ENCODE peak calls at places on chromosomes 12 and 14, in eight cellular contexts. O is mammary epithelial cell, I is WERI-Rb-1, M is pancreas, R is GM23338, W is cardiac muscle cell, J is breast epithelium, U is adrenal gland. X is an unnamed sample.
A peak's percentile ranks its signal among the peaks of the same experiment; 100 is the strongest.

GRCh38 chr12:121175383-121176119 is 34.4 kb upstream of the P2RX4 start:
- DNase-seq in U (peak; percentile 63), M (no peak), W (no peak), J (no peak), R (no peak), I (no peak), O (no peak), X (no peak)

GRCh38 chr12:124222368-124223245 is 72.3 kb upstream of the RFLNA start:
- DNase-seq in R (no peak), U (no peak), O (no peak), I (no peak), W (no peak), J (no peak), M (no peak), X (no peak)

GRCh38 chr14:75141062-75141461 is 14.2 kb upstream of the NEK9 start:
- DNase-seq in M (no peak), U (no peak), J (no peak), I (no peak), R (no peak), W (no peak), O (no peak), X (no peak)

GRCh38 chr12:20798561-20798960 is 11.9 kb upstream of the SLCO1B3 start:
- DNase-seq in I (no peak), O (no peak), M (no peak), W (peak; percentile 28), J (no peak), R (peak; percentile 63), U (no peak), X (no peak)

GRCh38 chr12:56581418-56582145 is 48.5 kb downstream of the BAZ2A start:
- DNase-seq in U (peak; percentile 25), M (no peak), W (no peak), I (no peak), O (peak; percentile 81), J (no peak), R (no peak), X (no peak)

GRCh38 chr14:104925941-104926609 is 1.4 kb downstream of the PLD4 start:
- DNase-seq in W (no peak), U (no peak), M (peak; percentile 46), J (no peak), O (no peak), R (no peak), I (no peak), X (no peak)

GRCh38 chr12:56839489-56840442 is 76.6 kb downstream of the HSD17B6 start:
- DNase-seq in U (peak; percentile 63), M (no peak), R (peak; percentile 87), O (peak; percentile 56), I (peak; percentile 57), J (no peak), W (peak; percentile 67), X (peak; percentile 6)

GRCh38 chr14:38255408-38255672 is 553 bp downstream of the CLEC14A start:
- DNase-seq in M (peak; percentile 63), R (peak; percentile 74), W (no peak), O (no peak), J (no peak), I (no peak), U (no peak), X (peak; percentile 5)

GRCh38 chr12:41289461-41289860 is 101.3 kb downstream of the PDZRN4 start:
- DNase-seq in U (no peak), W (no peak), M (no peak), I (no peak), J (no peak), O (no peak), R (no peak), X (no peak)

GRCh38 chr12:41288188-41288811 is 100.2 kb downstream of the PDZRN4 start:
- DNase-seq in R (no peak), M (no peak), O (no peak), U (no peak), W (no peak), J (no peak), I (no peak), X (no peak)

GRCh38 chr12:41287500-41287899 is 99.4 kb downstream of the PDZRN4 start:
- DNase-seq in I (no peak), O (no peak), U (no peak), R (no peak), M (no peak), J (no peak), W (no peak), X (no peak)

GRCh38 chr12:41286426-41286825 is 98.3 kb downstream of the PDZRN4 start:
- DNase-seq in I (no peak), O (no peak), W (peak; percentile 34), J (no peak), R (no peak), M (no peak), U (no peak), X (no peak)
- H3K4me3 ChIP-seq in I (no peak overlapping the region), O (no peak overlapping the region), W (no peak overlapping the region), J (no peak overlapping the region), R (no peak overlapping the region), M (no peak overlapping the region), U (no peak overlapping the region), X (no peak overlapping the region)

GRCh38 chr12:78115889-78116288 is 285.2 kb downstream of the NAV3 start:
- DNase-seq in J (no peak), O (no peak), R (no peak), M (no peak), U (no peak), W (no peak), I (no peak), X (no peak)

GRCh38 chr12:78119351-78119918 is 288.7 kb downstream of the NAV3 start:
- DNase-seq in W (no peak), O (no peak), R (no peak), J (no peak), M (no peak), I (no peak), U (no peak), X (no peak)

GRCh38 chr12:78118486-78118885 is 287.8 kb downstream of the NAV3 start:
- DNase-seq in J (no peak), I (no peak), U (no peak), M (no peak), O (no peak), R (no peak), W (no peak), X (no peak)

GRCh38 chr12:78120866-78121590 is 290.3 kb downstream of the NAV3 start:
- DNase-seq in W (no peak), J (no peak), U (peak; percentile 57), I (no peak), R (no peak), O (no peak), M (no peak), X (no peak)

GRCh38 chr12:78118036-78118435 is 287.3 kb downstream of the NAV3 start:
- DNase-seq in J (no peak), R (peak; percentile 73), M (no peak), I (peak; percentile 56), O (no peak), U (no peak), W (peak; percentile 8), X (no peak)
- TF ChIP-seq CTCF in J (no peak), R (peak; percentile 63), M (no peak), I (peak; percentile 60), O (no peak), U (no peak), W (no peak), X (peak; percentile 38)

GRCh38 chr14:92898732-92899131 is 24.2 kb upstream of the CHGA start:
- DNase-seq in I (no peak), M (no peak), W (no peak), O (no peak), J (no peak), U (no peak), R (no peak), X (peak; percentile 30)
- H3K27me3 ChIP-seq in I (no peaks in the 10 kb centered on the region), M (no peaks in the 10 kb centered on the region), W (peaks cover 21% of the 10 kb centered on the region), O (no peaks in the 10 kb centered on the region), J (no peaks in the 10 kb centered on the region), U (peaks cover 7% of the 10 kb centered on the region), R (peaks cover 3% of the 10 kb centered on the region), X (no peaks in the 10 kb centered on the region)

GRCh38 chr12:75947171-75947723 is 84.3 kb downstream of the PHLDA1 start:
- DNase-seq in M (no peak), I (no peak), W (no peak), R (no peak), O (no peak), U (no peak), J (no peak), X (no peak)

GRCh38 chr12:75944097-75944904 is 87.3 kb downstream of the PHLDA1 start:
- DNase-seq in J (no peak), O (peak; percentile 93), M (no peak), R (peak; percentile 71), W (no peak), U (no peak), I (no peak), X (peak; percentile 78)

GRCh38 chr12:75945581-75945980 is 86.0 kb downstream of the PHLDA1 start:
- DNase-seq in M (no peak), R (no peak), I (no peak), W (no peak), U (no peak), O (no peak), J (no peak), X (no peak)

GRCh38 chr12:75944905-75945412 is 86.6 kb downstream of the PHLDA1 start:
- DNase-seq in M (no peak), J (no peak), I (no peak), R (no peak), O (no peak), W (no peak), U (no peak), X (no peak)

GRCh38 chr12:75943730-75944096 is 87.9 kb downstream of the PHLDA1 start:
- DNase-seq in M (no peak), U (no peak), R (no peak), O (no peak), I (no peak), W (no peak), J (no peak), X (no peak)
- H3K4me3 ChIP-seq in M (no peak overlapping the region), U (no peak overlapping the region), R (peak overlapping the region; percentile 5), O (no peak overlapping the region), I (no peak overlapping the region), W (no peak overlapping the region), J (no peak overlapping the region), X (no peak overlapping the region)